ENCODE peak calls at places on chromosome 13, in four cellular contexts. F is GM12878, X is HepG2, W is K562. U is an unnamed sample.

GRCh38 chr13:44147222-44147621 is 226.4 kb upstream of the SERP2 start:
- DNase-seq in F (no peak), X (no peak), W (no peak), U (no peak)

GRCh38 chr13:67120872-67121531 is 109.1 kb downstream of the PCDH9 start:
- DNase-seq in F (no peak), X (no peak), W (no peak), U (no peak)

GRCh38 chr13:75635621-75636338 is at the start of gene LMO7:
- DNase-seq in F (no peak), X (peak), W (peak), U (peak)

GRCh38 chr13:35354305-35354704 is 122.2 kb downstream of the MAB21L1 start:
- DNase-seq in F (no peak), X (no peak), W (no peak), U (no peak)

GRCh38 chr13:24618219-24618955 is 61.8 kb upstream of the ATP12A start:
- DNase-seq in F (peak), X (no peak), W (no peak), U (no peak)

GRCh38 chr13:101893021-101893420 is 440.5 kb downstream of the ITGBL1 start:
- DNase-seq in F (no peak), X (no peak), W (no peak), U (no peak)

GRCh38 chr13:55464222-55464621 is 1676.5 kb upstream of the PRR20A start:
- DNase-seq in F (no peak), X (no peak), W (no peak), U (no peak)

GRCh38 chr13:92842145-92842544 is 384.5 kb upstream of the GPC6 start:
- DNase-seq in F (no peak), X (no peak), W (no peak), U (no peak)

GRCh38 chr13:23558675-23559536 is 11.3 kb upstream of the TNFRSF19 start:
- DNase-seq in F (no peak), X (peak), W (no peak), U (no peak)

GRCh38 chr13:31213681-31214289 is 14.0 kb downstream of the B3GLCT start:
- DNase-seq in F (no peak), X (no peak), W (no peak), U (no peak)

GRCh38 chr13:18951412-18951811 is 230.2 kb downstream of the TUBA3C start:
- DNase-seq in F (no peak), X (no peak), W (no peak), U (no peak)

GRCh38 chr13:46129955-46130354 is 25.1 kb upstream of the CPB2 start:
- DNase-seq in F (no peak), X (no peak), W (no peak), U (no peak)

GRCh38 chr13:49356224-49356623 is 87.6 kb downstream of the CAB39L start:
- DNase-seq in F (no peak), X (no peak), W (no peak), U (no peak)

GRCh38 chr13:82698383-82698782 is 1183.9 kb downstream of the SLITRK1 start:
- DNase-seq in F (no peak), X (no peak), W (no peak), U (no peak)

GRCh38 chr13:50598338-50598737 is 245.2 kb downstream of the DLEU7 start:
- DNase-seq in F (peak), X (peak), W (no peak), U (no peak)

GRCh38 chr13:99677388-99677951 is 176.2 kb downstream of the TM9SF2 start:
- DNase-seq in F (no peak), X (no peak), W (no peak), U (no peak)

GRCh38 chr13:93183302-93183701 is 43.3 kb upstream of the GPC6 start:
- DNase-seq in F (no peak), X (no peak), W (no peak), U (peak)

GRCh38 chr13:26062853-26063444 is 11.1 kb upstream of the SHISA2 start:
- DNase-seq in F (no peak), X (peak), W (no peak), U (no peak)

GRCh38 chr13:97274782-97275252 is 52.7 kb downstream of the MBNL2 start:
- DNase-seq in F (no peak), X (peak), W (no peak), U (no peak)

GRCh38 chr13:63086286-63086685 is 1670.6 kb upstream of the PCDH20 start:
- DNase-seq in F (no peak), X (no peak), W (no peak), U (no peak)
- TF ChIP-seq CBFB in F (no peak), X (no peak), W (no peak), U (no peak)

GRCh38 chr13:79680485-79680884 is 199.5 kb downstream of the NDFIP2 start:
- DNase-seq in F (no peak), X (no peak), W (no peak), U (no peak)

GRCh38 chr13:79678100-79678499 is 197.1 kb downstream of the NDFIP2 start:
- DNase-seq in F (no peak), X (peak), W (no peak), U (no peak)

GRCh38 chr13:79682164-79682563 is 201.2 kb downstream of the NDFIP2 start:
- DNase-seq in F (no peak), X (no peak), W (no peak), U (no peak)

GRCh38 chr13:79681069-79681468 is 200.1 kb downstream of the NDFIP2 start:
- DNase-seq in F (no peak), X (no peak), W (no peak), U (no peak)

GRCh38 chr13:79679334-79679733 is 198.4 kb downstream of the NDFIP2 start:
- DNase-seq in F (no peak), X (peak), W (peak), U (peak)
- TF ChIP-seq CBFB in F (no peak), X (no peak), W (no peak), U (no peak)

GRCh38 chr13:41858783-41859182 is 102.1 kb downstream of the VWA8 start:
- DNase-seq in F (no peak), X (no peak), W (no peak), U (no peak)

GRCh38 chr13:41859555-41859954 is 101.4 kb downstream of the VWA8 start:
- DNase-seq in F (no peak), X (no peak), W (no peak), U (no peak)

DNA sequence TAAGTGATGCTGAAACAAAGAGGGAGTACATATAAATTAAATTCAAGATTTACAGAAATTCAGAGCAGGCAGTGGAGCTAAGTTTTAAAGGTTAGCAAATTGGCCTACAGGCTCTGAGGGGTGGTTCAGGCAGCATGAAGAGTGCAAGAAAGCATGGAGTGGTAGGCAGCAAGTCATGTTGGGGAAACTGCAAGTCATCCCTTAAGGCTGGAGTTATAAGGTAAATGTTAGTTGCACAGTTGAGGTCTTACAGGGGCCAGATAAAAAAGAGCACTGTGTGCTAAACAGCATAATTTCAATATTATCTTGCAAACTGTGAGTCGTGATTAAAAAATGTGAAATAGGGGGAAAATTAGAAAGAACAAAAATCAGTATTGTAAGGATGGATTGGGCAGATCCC is 106.2 kb downstream of the VWA8 start:
- DNase-seq in F (no peak), X (no peak), W (peak), U (no peak)
- TF ChIP-seq CBFB in F (no peak), X (no peak), W (no peak), U (no peak)

GRCh38 chr13:39058040-39058439 is 19.8 kb downstream of the NHLRC3 start:
- DNase-seq in F (no peak), X (no peak), W (no peak), U (no peak)

GRCh38 chr13:39056018-39056417 is 17.8 kb downstream of the NHLRC3 start:
- DNase-seq in F (no peak), X (no peak), W (no peak), U (no peak)

DNA sequence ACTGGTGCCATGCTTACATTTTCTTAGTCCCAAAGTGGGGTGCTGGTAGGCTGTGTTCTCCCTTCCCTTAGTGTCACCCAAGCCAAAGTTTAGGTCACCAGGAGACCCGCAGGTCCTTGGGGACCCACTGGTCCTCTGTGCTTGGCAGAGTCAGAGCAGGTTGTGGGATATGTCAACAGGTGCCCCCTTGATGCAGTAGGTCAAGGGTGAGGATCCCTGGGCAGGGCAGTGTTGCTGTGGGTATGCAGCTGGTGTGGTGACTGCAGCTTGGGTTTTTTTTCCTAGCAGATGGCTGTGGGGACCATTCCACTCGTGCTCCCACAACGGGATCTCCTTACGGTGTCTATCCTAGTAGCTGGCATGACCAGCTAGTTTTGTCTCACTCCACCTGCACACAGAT is 23.7 kb downstream of the NHLRC3 start:
- DNase-seq in F (no peak), X (no peak), W (no peak), U (no peak)
- TF ChIP-seq CBFB in F (no peak), X (no peak), W (no peak), U (no peak)

GRCh38 chr13:113061796-113062425 is 43.7 kb upstream of the F7 start:
- DNase-seq in F (no peak), X (no peak), W (no peak), U (no peak)

GRCh38 chr13:113064000-113064533 is 41.5 kb upstream of the F7 start:
- DNase-seq in F (no peak), X (no peak), W (no peak), U (no peak)

GRCh38 chr13:113063091-113063491 is 42.5 kb upstream of the F7 start:
- DNase-seq in F (no peak), X (no peak), W (no peak), U (no peak)

GRCh38 chr13:113061271-113061625 is 44.3 kb upstream of the F7 start:
- DNase-seq in F (no peak), X (no peak), W (no peak), U (no peak)

DNA sequence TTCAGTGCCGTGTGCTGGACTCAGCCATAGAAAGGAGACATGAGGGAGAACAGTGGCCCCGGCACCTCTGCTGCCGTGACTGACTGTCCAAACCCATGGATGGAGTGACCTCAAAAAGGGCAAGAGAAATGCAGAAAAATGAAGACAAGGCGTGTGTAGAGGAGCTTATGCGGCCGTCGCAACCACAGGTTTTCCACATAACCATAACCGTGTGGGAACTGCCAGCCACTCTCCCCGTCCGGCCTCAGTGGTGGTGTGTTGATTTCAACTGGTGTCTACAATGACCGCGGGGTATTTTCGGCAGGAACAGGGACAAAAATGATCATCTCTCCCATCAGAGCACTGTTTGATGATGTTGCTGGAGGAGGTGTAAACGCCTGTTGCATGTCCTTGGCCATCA is 42.9 kb upstream of the F7 start:
- DNase-seq in F (no peak), X (no peak), W (no peak), U (no peak)
- TF ChIP-seq CBFB in F (no peak), X (no peak), W (no peak), U (no peak)

GRCh38 chr13:73058741-73059459 is at the start of gene KLF5:
- DNase-seq in F (peak), X (peak), W (peak), U (peak)

GRCh38 chr13:73059460-73060250 is 850 bp downstream of the KLF5 start:
- DNase-seq in F (no peak), X (peak), W (peak), U (peak)

GRCh38 chr13:73058432-73058740 is 419 bp upstream of the KLF5 start:
- DNase-seq in F (no peak), X (no peak), W (no peak), U (no peak)

GRCh38 chr13:73056054-73056962 is 2.5 kb upstream of the KLF5 start:
- DNase-seq in F (no peak), X (peak), W (no peak), U (no peak)

DNA sequence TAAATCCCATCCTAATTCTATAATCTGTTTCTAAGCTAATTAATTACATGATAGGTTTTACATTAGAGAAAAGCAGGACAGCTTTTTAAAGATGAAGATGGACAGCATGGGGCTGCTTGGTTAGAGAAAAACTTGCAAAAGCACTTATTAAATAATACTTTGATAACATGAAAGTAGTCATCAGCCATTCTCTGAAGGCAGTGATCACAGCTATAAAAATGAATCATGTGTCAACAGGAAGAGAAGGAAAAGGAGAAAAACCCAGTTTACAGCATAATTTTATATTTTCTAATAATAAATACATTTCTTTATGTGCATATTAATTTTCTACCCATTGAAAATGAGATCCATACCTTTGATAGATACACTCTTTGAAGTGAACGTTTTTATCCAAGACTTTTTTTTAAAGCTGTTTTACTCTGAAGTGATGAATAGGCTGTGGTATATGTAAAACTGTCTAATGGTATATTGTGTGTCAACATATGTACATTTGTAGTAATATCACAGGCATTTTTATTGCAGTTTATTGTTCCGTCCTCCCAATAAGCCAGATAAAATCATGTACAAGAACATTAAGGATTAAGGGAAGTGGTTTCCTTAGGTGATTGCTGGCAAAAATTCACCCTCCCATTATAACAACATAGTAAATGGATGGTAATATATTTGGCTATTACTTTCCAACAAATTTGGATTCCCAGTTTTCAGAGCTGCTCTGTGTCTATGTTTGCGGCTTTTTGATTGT is 1.4 kb upstream of the KLF5 start:
- DNase-seq in F (no peak), X (no peak), W (no peak), U (no peak)
- TF ChIP-seq CBFB in F (no peak), X (no peak), W (no peak), U (no peak)

GRCh38 chr13:33870046-33870668 is 52.2 kb downstream of the RFC3 start:
- DNase-seq in F (no peak), X (no peak), W (no peak), U (no peak)

GRCh38 chr13:33874871-33875270 is 56.9 kb downstream of the RFC3 start:
- DNase-seq in F (no peak), X (no peak), W (no peak), U (no peak)

GRCh38 chr13:33873251-33873908 is 55.4 kb downstream of the RFC3 start:
- DNase-seq in F (no peak), X (peak), W (no peak), U (no peak)

GRCh38 chr13:33871207-33872004 is 53.5 kb downstream of the RFC3 start:
- DNase-seq in F (no peak), X (peak), W (no peak), U (no peak)

DNA sequence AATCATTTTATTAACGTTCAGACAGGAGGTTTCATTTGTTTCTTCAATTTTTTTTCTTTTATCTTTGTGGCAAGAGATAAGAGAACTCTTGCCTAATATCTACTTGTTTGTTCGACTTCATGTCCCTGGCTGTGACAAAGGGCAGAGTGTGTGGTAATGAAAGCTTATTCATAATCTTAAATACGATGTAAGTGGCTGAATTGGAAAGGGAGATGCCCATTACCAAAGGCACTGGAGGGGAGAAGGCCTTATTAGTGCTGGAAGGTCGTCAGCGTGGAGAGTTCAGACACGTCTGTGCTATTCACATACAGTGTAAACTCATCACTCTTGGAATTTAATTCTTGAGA is 54.0 kb downstream of the RFC3 start:
- DNase-seq in F (no peak), X (peak), W (no peak), U (no peak)
- TF ChIP-seq CBFB in F (no peak), X (no peak), W (no peak), U (no peak)

DNA sequence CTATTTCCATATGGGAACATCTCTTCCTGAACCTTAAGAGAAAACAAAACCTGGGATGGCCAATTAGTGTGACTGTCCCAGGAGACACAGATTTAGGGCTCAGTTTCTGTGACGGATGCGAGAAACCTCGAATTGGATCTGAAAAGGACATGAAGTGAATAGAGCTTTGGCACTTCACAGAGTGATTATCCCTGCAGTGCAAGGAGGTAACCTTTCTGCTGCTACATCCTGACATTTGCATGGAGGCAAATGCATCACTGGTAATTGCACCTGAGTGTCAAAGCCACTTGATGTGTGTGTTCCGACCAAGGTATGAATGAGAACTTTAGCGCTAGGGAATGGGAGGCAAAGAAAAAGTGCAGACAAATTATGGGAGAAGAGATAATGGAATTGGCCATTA is 442.3 kb upstream of the KLF12 start:
- DNase-seq in F (no peak), X (no peak), W (no peak), U (no peak)
- TF ChIP-seq CBFB in F (no peak), X (no peak), W (no peak), U (no peak)

DNA sequence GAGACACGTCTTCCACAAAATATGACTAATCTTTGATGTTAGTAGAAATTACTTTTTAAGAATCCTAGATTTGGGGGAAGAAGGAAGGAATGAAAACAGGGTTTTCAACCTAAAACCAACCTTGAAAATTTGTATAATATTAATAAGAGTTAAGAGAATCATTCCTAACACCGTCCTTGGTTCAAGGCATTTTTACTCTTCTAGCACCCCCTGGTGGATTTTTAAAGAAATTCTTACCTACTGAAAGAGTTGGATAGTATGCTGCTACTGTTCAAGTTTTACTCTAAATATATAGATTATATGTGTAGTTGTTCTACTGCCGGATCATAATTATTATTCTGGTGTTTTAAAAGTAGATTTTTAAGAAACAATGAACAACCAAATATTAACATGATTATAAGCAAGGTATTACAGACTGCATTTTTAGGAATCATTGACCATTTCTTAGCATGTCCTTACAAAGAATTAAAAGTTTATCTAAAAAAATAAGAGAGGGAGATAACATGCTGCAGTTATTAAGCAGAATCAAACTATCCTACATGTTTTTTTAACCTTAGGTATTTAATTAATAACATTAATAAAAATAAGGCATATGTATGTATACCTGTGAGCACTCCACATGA is 7.4 kb upstream of the SLITRK6 start:
- DNase-seq in F (no peak), X (peak), W (no peak), U (no peak)
- TF ChIP-seq CBFB in F (no peak), X (no peak), W (no peak), U (no peak)

DNA sequence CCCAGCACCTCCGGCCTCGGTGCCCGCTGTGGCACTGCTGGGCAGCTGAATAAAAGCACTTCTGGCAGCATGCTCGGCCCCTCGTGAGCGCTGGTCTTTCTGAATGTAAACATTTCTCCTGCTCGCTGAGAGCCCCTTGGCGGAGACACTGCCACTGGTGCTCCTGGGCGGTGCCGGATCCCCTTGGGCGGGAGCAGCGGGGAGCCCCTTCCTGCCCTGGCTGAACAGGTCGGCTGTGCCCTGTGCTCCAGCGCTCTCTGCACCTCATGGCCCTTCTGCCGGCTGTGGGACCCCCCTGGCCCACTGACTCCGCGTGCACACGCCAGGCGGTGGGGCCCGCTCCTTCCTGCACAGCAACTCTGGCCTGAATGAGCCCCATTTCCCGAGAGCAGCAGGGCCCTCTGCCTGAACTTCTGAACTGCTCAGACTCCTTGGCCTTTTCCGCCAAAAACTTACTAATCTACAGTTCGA is 14.0 kb downstream of the RB1 start:
- DNase-seq in F (no peak), X (no peak), W (no peak), U (no peak)
- TF ChIP-seq CBFB in F (no peak), X (no peak), W (no peak), U (no peak)